ENCODE peak calls at places on chromosomes 2 and 18, in seven cellular contexts. One of them, this sample, is unnamed. For H3K9me3, the result is how much of the 10 kb centered on the place peaks cover.

GRCh38 chr2:194260185-194260584 is 1396.8 kb upstream of the SLC39A10 start:
- DNase-seq in adrenal gland: no peak
- DNase-seq in ovary: no peak
- DNase-seq in right atrium auricular region: no peak
- DNase-seq in ascending aorta: no peak
- DNase-seq in uterus: no peak
- DNase-seq in cardiac muscle cell: no peak
- DNase-seq in this sample: no peak

GRCh38 chr2:226794751-226795171 is 4.9 kb downstream of the IRS1 start:
- DNase-seq in adrenal gland: peak
- DNase-seq in ovary: peak
- DNase-seq in right atrium auricular region: no peak
- DNase-seq in ascending aorta: no peak
- DNase-seq in uterus: peak
- DNase-seq in cardiac muscle cell: no peak
- DNase-seq in this sample: no peak

GRCh38 chr2:239806758-239807434 is 218.2 kb downstream of the NDUFA10 start:
- DNase-seq in adrenal gland: no peak
- DNase-seq in ovary: peak
- DNase-seq in right atrium auricular region: peak
- DNase-seq in ascending aorta: no peak
- DNase-seq in uterus: no peak
- DNase-seq in cardiac muscle cell: no peak
- DNase-seq in this sample: no peak

GRCh38 chr18:58268849-58269248 is 224.8 kb downstream of the NEDD4L start:
- DNase-seq in adrenal gland: peak
- DNase-seq in ovary: no peak
- DNase-seq in right atrium auricular region: no peak
- DNase-seq in ascending aorta: no peak
- DNase-seq in uterus: no peak
- DNase-seq in cardiac muscle cell: no peak
- DNase-seq in this sample: no peak

GRCh38 chr2:9756692-9757250 is 86.5 kb upstream of the TAF1B start:
- DNase-seq in adrenal gland: no peak
- DNase-seq in ovary: no peak
- DNase-seq in right atrium auricular region: no peak
- DNase-seq in ascending aorta: no peak
- DNase-seq in uterus: no peak
- DNase-seq in cardiac muscle cell: no peak
- DNase-seq in this sample: no peak

GRCh38 chr2:165082479-165082878 is 121.4 kb downstream of the SCN3A start:
- DNase-seq in adrenal gland: no peak
- DNase-seq in ovary: no peak
- DNase-seq in right atrium auricular region: no peak
- DNase-seq in ascending aorta: no peak
- DNase-seq in uterus: no peak
- DNase-seq in cardiac muscle cell: no peak
- DNase-seq in this sample: no peak

GRCh38 chr18:49866680-49867079 is 53.3 kb upstream of the ACAA2 start:
- DNase-seq in adrenal gland: no peak
- DNase-seq in ovary: no peak
- DNase-seq in right atrium auricular region: no peak
- DNase-seq in ascending aorta: no peak
- DNase-seq in uterus: no peak
- DNase-seq in cardiac muscle cell: no peak
- DNase-seq in this sample: no peak

GRCh38 chr18:13629841-13630747 is 96.3 kb downstream of the FAM210A start:
- DNase-seq in adrenal gland: peak
- DNase-seq in ovary: peak
- DNase-seq in right atrium auricular region: no peak
- DNase-seq in ascending aorta: no peak
- DNase-seq in uterus: peak
- DNase-seq in cardiac muscle cell: peak
- DNase-seq in this sample: peak

GRCh38 chr18:35143615-35144596 is 96.9 kb upstream of the ZNF397 start:
- DNase-seq in adrenal gland: peak
- DNase-seq in ovary: peak
- DNase-seq in right atrium auricular region: no peak
- DNase-seq in ascending aorta: no peak
- DNase-seq in uterus: peak
- DNase-seq in cardiac muscle cell: peak
- DNase-seq in this sample: peak

GRCh38 chr2:9703701-9704221 is 73.0 kb upstream of the YWHAQ start:
- DNase-seq in adrenal gland: no peak
- DNase-seq in ovary: no peak
- DNase-seq in right atrium auricular region: no peak
- DNase-seq in ascending aorta: no peak
- DNase-seq in uterus: no peak
- DNase-seq in cardiac muscle cell: no peak
- DNase-seq in this sample: no peak

GRCh38 chr2:130864830-130865229 is 28.1 kb downstream of the ARHGEF4 start:
- DNase-seq in adrenal gland: peak
- DNase-seq in ovary: peak
- DNase-seq in right atrium auricular region: peak
- DNase-seq in ascending aorta: no peak
- DNase-seq in uterus: no peak
- DNase-seq in cardiac muscle cell: no peak
- DNase-seq in this sample: peak

DNA sequence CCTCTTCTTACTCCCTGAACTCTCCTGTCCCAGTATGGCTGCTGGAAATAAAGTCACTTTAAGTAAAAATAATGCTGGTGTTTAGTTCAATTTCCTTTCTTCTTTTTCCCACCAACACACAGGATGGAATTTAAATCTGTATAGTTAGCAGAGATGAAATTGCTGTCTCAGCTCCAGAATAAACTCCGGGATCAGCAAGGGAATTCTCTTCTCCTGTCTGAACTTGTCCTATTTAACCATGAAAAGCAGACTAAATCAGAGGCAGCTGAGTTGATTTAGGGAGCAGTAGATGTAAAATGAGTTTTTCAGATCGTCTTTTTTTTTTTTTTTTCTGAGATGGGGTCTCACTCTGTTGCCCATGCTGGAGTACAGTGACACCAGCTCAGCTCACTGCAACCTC is 25.9 kb downstream of the TTLL4 start:
- DNase-seq in adrenal gland: no peak
- DNase-seq in ovary: no peak
- DNase-seq in right atrium auricular region: no peak
- DNase-seq in ascending aorta: no peak
- DNase-seq in uterus: no peak
- DNase-seq in cardiac muscle cell: no peak
- DNase-seq in this sample: no peak
- H3K9me3 ChIP-seq in adrenal gland: under half
- H3K9me3 ChIP-seq in ovary: under half
- H3K9me3 ChIP-seq in right atrium auricular region: under half
- H3K9me3 ChIP-seq in ascending aorta: under half
- H3K9me3 ChIP-seq in uterus: under half
- H3K9me3 ChIP-seq in cardiac muscle cell: under half
- H3K9me3 ChIP-seq in this sample: under half

GRCh38 chr2:128281852-128282245 is 36.8 kb downstream of the HS6ST1 start:
- DNase-seq in adrenal gland: no peak
- DNase-seq in ovary: no peak
- DNase-seq in right atrium auricular region: no peak
- DNase-seq in ascending aorta: no peak
- DNase-seq in uterus: peak
- DNase-seq in cardiac muscle cell: no peak
- DNase-seq in this sample: no peak

GRCh38 chr2:128284841-128285240 is 33.8 kb downstream of the HS6ST1 start:
- DNase-seq in adrenal gland: no peak
- DNase-seq in ovary: no peak
- DNase-seq in right atrium auricular region: no peak
- DNase-seq in ascending aorta: no peak
- DNase-seq in uterus: no peak
- DNase-seq in cardiac muscle cell: no peak
- DNase-seq in this sample: no peak

GRCh38 chr2:128282246-128282975 is 36.3 kb downstream of the HS6ST1 start:
- DNase-seq in adrenal gland: no peak
- DNase-seq in ovary: peak
- DNase-seq in right atrium auricular region: no peak
- DNase-seq in ascending aorta: no peak
- DNase-seq in uterus: no peak
- DNase-seq in cardiac muscle cell: no peak
- DNase-seq in this sample: no peak

GRCh38 chr2:128284037-128284441 is 34.6 kb downstream of the HS6ST1 start:
- DNase-seq in adrenal gland: no peak
- DNase-seq in ovary: no peak
- DNase-seq in right atrium auricular region: no peak
- DNase-seq in ascending aorta: no peak
- DNase-seq in uterus: no peak
- DNase-seq in cardiac muscle cell: no peak
- DNase-seq in this sample: no peak

DNA sequence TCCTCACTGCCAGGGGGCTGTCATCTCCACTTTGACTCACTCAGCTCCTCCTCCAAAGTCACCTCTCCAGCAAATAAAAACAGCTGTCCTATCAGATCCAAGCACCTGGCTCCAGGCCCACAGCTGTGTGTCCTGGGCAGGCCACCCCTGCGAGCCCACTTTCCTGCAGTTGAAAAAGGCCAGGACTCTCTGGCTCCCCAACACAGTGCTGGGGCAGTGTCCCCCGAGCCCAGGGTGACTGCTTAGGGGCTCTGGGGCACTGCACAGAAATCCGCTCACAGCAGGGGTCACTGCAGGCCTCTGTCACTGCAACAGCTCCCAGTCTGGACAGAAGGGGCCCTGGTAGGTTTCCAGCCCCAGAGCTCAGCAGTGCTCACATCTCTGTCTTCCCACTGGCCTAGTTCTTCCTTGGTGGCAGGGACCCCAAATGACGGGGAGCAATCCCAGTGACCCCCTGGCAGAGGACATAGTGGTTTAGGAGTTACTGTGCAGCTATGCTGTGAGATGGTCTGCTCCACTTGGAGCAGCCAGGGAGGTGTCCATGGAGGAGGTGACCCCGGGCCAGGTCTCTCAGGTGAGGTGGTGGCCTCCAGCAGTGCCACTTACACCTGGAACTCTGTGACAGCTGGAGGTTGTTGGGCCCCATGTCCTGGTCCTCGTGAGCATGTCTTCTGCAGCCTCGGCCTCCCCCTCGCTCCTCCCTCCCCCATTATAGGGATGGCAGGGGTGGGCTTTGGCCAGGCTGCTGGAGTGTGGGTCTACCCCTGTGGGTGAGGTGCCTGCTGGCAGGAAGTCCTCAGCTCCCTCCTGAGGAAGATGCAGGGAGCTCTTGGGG is 35.5 kb downstream of the HS6ST1 start:
- DNase-seq in adrenal gland: no peak
- DNase-seq in ovary: no peak
- DNase-seq in right atrium auricular region: no peak
- DNase-seq in ascending aorta: no peak
- DNase-seq in uterus: no peak
- DNase-seq in cardiac muscle cell: peak
- DNase-seq in this sample: no peak
- TF ChIP-seq CTCF in adrenal gland: no peak
- TF ChIP-seq CTCF in ovary: no peak
- TF ChIP-seq CTCF in right atrium auricular region: no peak
- TF ChIP-seq CTCF in ascending aorta: no peak
- TF ChIP-seq CTCF in uterus: no peak
- TF ChIP-seq CTCF in cardiac muscle cell: no peak
- TF ChIP-seq CTCF in this sample: no peak

GRCh38 chr2:224560549-224560948 is 24.6 kb downstream of the CUL3 start:
- DNase-seq in adrenal gland: no peak
- DNase-seq in ovary: no peak
- DNase-seq in right atrium auricular region: no peak
- DNase-seq in ascending aorta: no peak
- DNase-seq in uterus: no peak
- DNase-seq in cardiac muscle cell: no peak
- DNase-seq in this sample: no peak

GRCh38 chr2:224561234-224562005 is 23.7 kb downstream of the CUL3 start:
- DNase-seq in adrenal gland: no peak
- DNase-seq in ovary: no peak
- DNase-seq in right atrium auricular region: no peak
- DNase-seq in ascending aorta: no peak
- DNase-seq in uterus: no peak
- DNase-seq in cardiac muscle cell: no peak
- DNase-seq in this sample: peak

GRCh38 chr2:224562831-224563230 is 22.3 kb downstream of the CUL3 start:
- DNase-seq in adrenal gland: no peak
- DNase-seq in ovary: no peak
- DNase-seq in right atrium auricular region: no peak
- DNase-seq in ascending aorta: no peak
- DNase-seq in uterus: no peak
- DNase-seq in cardiac muscle cell: no peak
- DNase-seq in this sample: no peak

GRCh38 chr2:224565452-224566035 is 19.6 kb downstream of the CUL3 start:
- DNase-seq in adrenal gland: no peak
- DNase-seq in ovary: no peak
- DNase-seq in right atrium auricular region: no peak
- DNase-seq in ascending aorta: no peak
- DNase-seq in uterus: no peak
- DNase-seq in cardiac muscle cell: no peak
- DNase-seq in this sample: no peak

GRCh38 chr2:224563537-224563936 is 21.6 kb downstream of the CUL3 start:
- DNase-seq in adrenal gland: no peak
- DNase-seq in ovary: no peak
- DNase-seq in right atrium auricular region: no peak
- DNase-seq in ascending aorta: no peak
- DNase-seq in uterus: no peak
- DNase-seq in cardiac muscle cell: no peak
- DNase-seq in this sample: no peak
- H3K9me3 ChIP-seq in adrenal gland: under half
- H3K9me3 ChIP-seq in ovary: under half
- H3K9me3 ChIP-seq in right atrium auricular region: under half
- H3K9me3 ChIP-seq in ascending aorta: under half
- H3K9me3 ChIP-seq in uterus: under half
- H3K9me3 ChIP-seq in cardiac muscle cell: under half
- H3K9me3 ChIP-seq in this sample: under half

GRCh38 chr18:48348739-48349138 is 60.4 kb downstream of the ZBTB7C start:
- DNase-seq in adrenal gland: no peak
- DNase-seq in ovary: no peak
- DNase-seq in right atrium auricular region: no peak
- DNase-seq in ascending aorta: no peak
- DNase-seq in uterus: no peak
- DNase-seq in cardiac muscle cell: no peak
- DNase-seq in this sample: no peak

GRCh38 chr18:48342125-48342524 is 67.1 kb downstream of the ZBTB7C start:
- DNase-seq in adrenal gland: peak
- DNase-seq in ovary: no peak
- DNase-seq in right atrium auricular region: no peak
- DNase-seq in ascending aorta: no peak
- DNase-seq in uterus: no peak
- DNase-seq in cardiac muscle cell: no peak
- DNase-seq in this sample: no peak

GRCh38 chr18:48342588-48342987 is 66.6 kb downstream of the ZBTB7C start:
- DNase-seq in adrenal gland: no peak
- DNase-seq in ovary: no peak
- DNase-seq in right atrium auricular region: no peak
- DNase-seq in ascending aorta: no peak
- DNase-seq in uterus: no peak
- DNase-seq in cardiac muscle cell: peak
- DNase-seq in this sample: no peak

GRCh38 chr18:48347756-48348326 is 61.3 kb downstream of the ZBTB7C start:
- DNase-seq in adrenal gland: peak
- DNase-seq in ovary: no peak
- DNase-seq in right atrium auricular region: no peak
- DNase-seq in ascending aorta: no peak
- DNase-seq in uterus: no peak
- DNase-seq in cardiac muscle cell: no peak
- DNase-seq in this sample: no peak

DNA sequence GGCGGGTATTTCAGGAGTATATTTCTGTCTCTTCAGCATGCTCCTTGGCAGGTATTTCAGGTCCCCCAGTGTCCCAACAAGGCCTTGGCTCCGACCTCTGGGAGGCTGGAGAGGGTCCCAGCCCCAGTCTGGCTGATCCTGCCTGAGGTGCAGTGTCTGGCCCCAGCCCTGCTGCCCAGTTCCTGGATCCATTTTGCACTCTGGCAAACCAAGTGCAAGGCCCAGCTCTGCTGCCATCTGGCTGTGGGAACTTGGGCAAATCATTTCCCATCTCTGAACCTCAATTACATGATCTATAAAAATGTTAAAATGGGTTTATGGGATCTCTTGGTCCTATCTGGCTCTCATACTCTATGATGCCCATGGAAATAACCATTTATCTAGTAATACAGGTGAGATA is 63.6 kb downstream of the ZBTB7C start:
- DNase-seq in adrenal gland: no peak
- DNase-seq in ovary: no peak
- DNase-seq in right atrium auricular region: no peak
- DNase-seq in ascending aorta: no peak
- DNase-seq in uterus: no peak
- DNase-seq in cardiac muscle cell: no peak
- DNase-seq in this sample: no peak
- TF ChIP-seq CTCF in adrenal gland: peak
- TF ChIP-seq CTCF in ovary: no peak
- TF ChIP-seq CTCF in right atrium auricular region: no peak
- TF ChIP-seq CTCF in ascending aorta: no peak
- TF ChIP-seq CTCF in uterus: peak
- TF ChIP-seq CTCF in cardiac muscle cell: peak
- TF ChIP-seq CTCF in this sample: peak

This sample was measured in OCI-LY7.